ENCODE peak calls at places on chromosomes 3 and 15, in ten cellular contexts. C, M, I, W, J, E, N, P, F and D are unnamed samples.

GRCh38 chr3:193510154-193510553 is 44.5 kb downstream of the ATP13A4 start:
- DNase-seq in I (no peak), E (no peak), C (no peak), N (no peak), W (no peak), M (no peak), J (no peak), F (no peak), P (no peak), D (no peak)

GRCh38 chr3:152737021-152737908 is 97.7 kb upstream of the P2RY1 start:
- DNase-seq in C (no peak), W (no peak), E (no peak), F (no peak), I (no peak), J (no peak), P (peak; percentile 27), N (no peak), M (no peak), D (peak; percentile 81)

GRCh38 chr3:160928183-160928718 is 172.2 kb downstream of the PPM1L start:
- DNase-seq in C (no peak), N (no peak), W (no peak), F (no peak), M (no peak), I (no peak), E (no peak), J (no peak), P (no peak), D (no peak)

GRCh38 chr15:86163771-86164170 is 84.1 kb downstream of the AGBL1 start:
- DNase-seq in F (no peak), E (no peak), N (no peak), J (peak; percentile 52), M (no peak), C (no peak), W (no peak), I (no peak), P (no peak), D (no peak)

GRCh38 chr15:53962646-53963561 is 15.3 kb upstream of the UNC13C start:
- DNase-seq in C (no peak), N (peak; percentile 57), J (peak; percentile 16), M (no peak), I (peak; percentile 21), P (no peak), F (no peak), W (no peak), E (no peak), D (peak; percentile 67)

GRCh38 chr3:73926360-73927202 is 301.8 kb upstream of the PDZRN3 start:
- DNase-seq in W (no peak), P (no peak), M (no peak), I (no peak), F (no peak), N (no peak), C (no peak), E (no peak), J (peak; percentile 35), D (no peak)

GRCh38 chr3:44562147-44562546 is 7.2 kb downstream of the ZKSCAN7 start:
- DNase-seq in J (no peak), E (no peak), N (no peak), M (no peak), P (no peak), F (no peak), I (no peak), W (no peak), C (no peak), D (no peak)

GRCh38 chr3:46348811-46349482 is 5.0 kb upstream of the CCR2 start:
- DNase-seq in C (no peak), W (no peak), F (no peak), I (no peak), J (no peak), E (no peak), P (peak; percentile 52), N (no peak), M (no peak), D (no peak)

GRCh38 chr3:8619548-8619947 is 25.1 kb downstream of the SSUH2 start:
- DNase-seq in N (no peak), W (no peak), P (no peak), F (no peak), M (no peak), C (no peak), I (no peak), E (no peak), J (no peak), D (peak; percentile 48)

GRCh38 chr3:45545476-45545875 is 49.1 kb upstream of the LIMD1 start:
- DNase-seq in W (no peak), P (no peak), C (no peak), F (peak; percentile 96), I (no peak), E (no peak), N (no peak), M (no peak), J (peak; percentile 59), D (peak; percentile 24)

GRCh38 chr3:155248531-155249187 is 44.8 kb downstream of the STRIT1 start:
- DNase-seq in F (no peak), C (no peak), E (no peak), I (no peak), P (no peak), W (no peak), M (no peak), J (no peak), N (no peak), D (no peak)

GRCh38 chr3:56825579-56826438 is 24.1 kb upstream of the ARHGEF3 start:
- DNase-seq in C (no peak), N (no peak), J (no peak), M (no peak), I (no peak), E (no peak), P (no peak), F (no peak), W (no peak), D (no peak)

GRCh38 chr3:9279959-9280358 is 30.5 kb upstream of the SRGAP3 start:
- DNase-seq in J (no peak), P (no peak), C (no peak), M (no peak), E (no peak), W (no peak), N (no peak), F (peak; percentile 15), I (no peak), D (no peak)

GRCh38 chr15:63288342-63288741 is 10.9 kb downstream of the APH1B start:
- DNase-seq in P (no peak), C (no peak), I (no peak), N (no peak), J (no peak), F (no peak), E (no peak), M (no peak), W (no peak), D (no peak)

GRCh38 chr3:127759826-127760225 is 62.5 kb downstream of the MGLL start:
- DNase-seq in F (no peak), I (no peak), J (no peak), M (no peak), W (no peak), P (no peak), E (no peak), N (no peak), C (no peak), D (no peak)

GRCh38 chr3:195807681-195808121 is 4.0 kb downstream of the MUC4 start:
- DNase-seq in F (no peak), W (no peak), C (no peak), I (no peak), M (no peak), J (no peak), E (no peak), P (no peak), N (no peak), D (no peak)

GRCh38 chr15:31551323-31551722 is 224.7 kb downstream of the KLF13 start:
- DNase-seq in P (no peak), I (no peak), N (no peak), C (no peak), J (no peak), F (peak; percentile 45), W (no peak), M (no peak), E (no peak), D (no peak)

GRCh38 chr3:16456784-16457415 is 56.6 kb downstream of the RFTN1 start:
- DNase-seq in J (no peak), I (no peak), M (no peak), P (no peak), F (no peak), E (no peak), N (no peak), W (no peak), C (no peak), D (no peak)

GRCh38 chr15:81473946-81474345 is 99.9 kb upstream of the TMC3 start:
- DNase-seq in C (no peak), E (no peak), M (no peak), F (no peak), N (no peak), J (no peak), W (no peak), P (no peak), I (no peak), D (no peak)